ENCODE peak calls at places on chromosome 9, in six cellular contexts. U is NCI-H2171 treated with DMSO at 0.1 percent for 48 hours; R is activated naive CD8-positive, alpha-beta T cell treated with anti-CD3 and anti-CD28 coated beads, Interleukin-2, amount 50 U/mL, for 16 hours; T is NCI-H1048; B is lower lobe of right lung; F is psoas muscle. H is an unnamed sample.

GRCh38 chr9:96651626-96652025 is 3.5 kb downstream of the PRXL2C start:
- DNase-seq in U (peak), B (no peak), T (no peak), F (no peak), R (no peak), H (no peak)

GRCh38 chr9:3682186-3682585 is 156.4 kb upstream of the RFX3 start:
- DNase-seq in R (no peak), U (no peak), F (no peak), B (no peak), T (no peak), H (no peak)

GRCh38 chr9:83047839-83048775 is 14.8 kb downstream of the RASEF start:
- DNase-seq in U (no peak), T (no peak), F (no peak), B (peak), R (no peak), H (no peak)

GRCh38 chr9:73805853-73806458 is 654.3 kb downstream of the ANXA1 start:
- DNase-seq in R (no peak), U (no peak), F (no peak), T (no peak), B (no peak), H (no peak)

GRCh38 chr9:6829027-6829426 is 71.3 kb downstream of the KDM4C start:
- DNase-seq in T (no peak), R (no peak), B (no peak), U (no peak), F (no peak), H (no peak)

GRCh38 chr9:89508951-89509607 is 11.2 kb upstream of the SEMA4D start:
- DNase-seq in U (no peak), T (no peak), B (no peak), F (no peak), R (no peak), H (peak)

GRCh38 chr9:115250646-115251045 is 132.7 kb upstream of the TNC start:
- DNase-seq in U (no peak), R (no peak), F (no peak), B (no peak), T (no peak), H (no peak)

GRCh38 chr9:133225171-133226011 is 16.3 kb upstream of the OBP2B start:
- DNase-seq in T (no peak), B (peak), R (no peak), U (no peak), F (no peak), H (peak)

GRCh38 chr9:22863106-22863505 is 416.5 kb downstream of the DMRTA1 start:
- DNase-seq in U (no peak), T (no peak), R (no peak), F (peak), B (no peak), H (no peak)